ENCODE peak calls at places on chromosome 7, in six cellular contexts. G, Z, A, W, K and H are unnamed samples.

GRCh38 chr7:151700621-151701185 is 176.2 kb downstream of the PRKAG2 start:
- DNase-seq in W (no peak), G (no peak), Z (no peak), A (no peak), K (peak), H (no peak)

GRCh38 chr7:2003451-2003930 is 229.3 kb downstream of the MAD1L1 start:
- DNase-seq in G (no peak), W (no peak), K (no peak), A (no peak), Z (no peak), H (no peak)

GRCh38 chr7:33351709-33352108 is 222.3 kb downstream of the BBS9 start:
- DNase-seq in G (no peak), K (no peak), W (no peak), A (no peak), Z (no peak), H (no peak)

GRCh38 chr7:132580717-132581285 is 4.5 kb upstream of the PLXNA4 start:
- DNase-seq in A (peak), K (peak), Z (peak), G (no peak), W (peak), H (peak)

GRCh38 chr7:150903627-150904026 is 51.3 kb downstream of the AOC1 start:
- DNase-seq in W (no peak), Z (no peak), K (peak), G (no peak), A (no peak), H (peak)

GRCh38 chr7:27840314-27840713 is 100.4 kb downstream of the TAX1BP1 start:
- DNase-seq in Z (no peak), W (no peak), G (no peak), K (no peak), A (no peak), H (no peak)

GRCh38 chr7:105353752-105354328 is 34.9 kb downstream of the SRPK2 start:
- DNase-seq in A (no peak), K (no peak), W (no peak), Z (no peak), G (peak), H (no peak)

GRCh38 chr7:137970263-137970975 is 31.5 kb downstream of the CREB3L2 start:
- DNase-seq in A (no peak), Z (no peak), G (no peak), K (peak), W (no peak), H (peak)

GRCh38 chr7:157743781-157744525 is 407.1 kb downstream of the DNAJB6 start:
- DNase-seq in W (no peak), K (no peak), Z (no peak), A (no peak), G (no peak), H (no peak)

GRCh38 chr7:17090751-17091150 is 207.7 kb upstream of the AHR start:
- DNase-seq in G (no peak), A (no peak), Z (no peak), W (no peak), K (peak), H (peak)

GRCh38 chr7:139029353-139029752 is 6.5 kb downstream of the ZC3HAV1L start:
- DNase-seq in W (no peak), G (no peak), K (no peak), A (no peak), Z (no peak), H (no peak)

GRCh38 chr7:112067609-112068540 is 138.3 kb downstream of the DOCK4 start:
- DNase-seq in G (no peak), A (no peak), Z (no peak), W (no peak), K (no peak), H (no peak)

GRCh38 chr7:151167197-151167911 is at the start of gene GBX1:
- DNase-seq in A (peak), Z (no peak), K (no peak), G (no peak), W (no peak), H (no peak)

GRCh38 chr7:18086165-18087030 is 58.8 kb upstream of the PRPS1L1 start:
- DNase-seq in K (peak), A (peak), G (peak), W (no peak), Z (no peak), H (no peak)